ENCODE peak calls at places on chromosomes 6 and 20, in nine cellular contexts. One of them, this sample, is unnamed.

GRCh38 chr6:18545726-18546125 is 158.6 kb downstream of the RNF144B start:
- DNase-seq in activated T-cell treated with anti-CD3 and anti-CD28 coated beads, Interleukin-2, amount 50 U/mL, for 4 hours: no peak
- DNase-seq in heart left ventricle: no peak
- DNase-seq in NCI-H2171 treated with DMSO at 0.1 percent for 48 hours: no peak
- DNase-seq in NCI-H1436: no peak
- DNase-seq in HT1080: peak; percentile 15
- DNase-seq in A172: no peak
- DNase-seq in astrocyte of the hippocampus: no peak
- DNase-seq in left lung: no peak
- DNase-seq in this sample: no peak

GRCh38 chr20:1108437-1108920 is 9.9 kb upstream of the PSMF1 start:
- DNase-seq in NCI-H2171 treated with DMSO at 0.1 percent for 48 hours: peak; percentile 63
- DNase-seq in activated T-cell treated with anti-CD3 and anti-CD28 coated beads, Interleukin-2, amount 50 U/mL, for 4 hours: peak; percentile 46
- DNase-seq in HT1080: peak; percentile 42
- DNase-seq in A172: peak; percentile 41
- DNase-seq in NCI-H1436: peak; percentile 5
- DNase-seq in left lung: peak; percentile 43
- DNase-seq in heart left ventricle: peak; percentile 42
- DNase-seq in astrocyte of the hippocampus: peak; percentile 48
- DNase-seq in this sample: peak; percentile 55

GRCh38 chr20:12575352-12576095 is 433.2 kb upstream of the SPTLC3 start:
- DNase-seq in left lung: no peak
- DNase-seq in A172: no peak
- DNase-seq in HT1080: no peak
- DNase-seq in activated T-cell treated with anti-CD3 and anti-CD28 coated beads, Interleukin-2, amount 50 U/mL, for 4 hours: no peak
- DNase-seq in heart left ventricle: peak; percentile 79
- DNase-seq in NCI-H1436: no peak
- DNase-seq in NCI-H2171 treated with DMSO at 0.1 percent for 48 hours: peak; percentile 15
- DNase-seq in astrocyte of the hippocampus: peak; percentile 8
- DNase-seq in this sample: no peak

GRCh38 chr6:55319961-55320690 is 7.1 kb upstream of the GFRAL start:
- DNase-seq in NCI-H2171 treated with DMSO at 0.1 percent for 48 hours: no peak
- DNase-seq in heart left ventricle: no peak
- DNase-seq in HT1080: no peak
- DNase-seq in activated T-cell treated with anti-CD3 and anti-CD28 coated beads, Interleukin-2, amount 50 U/mL, for 4 hours: no peak
- DNase-seq in left lung: no peak
- DNase-seq in NCI-H1436: no peak
- DNase-seq in A172: no peak
- DNase-seq in astrocyte of the hippocampus: no peak
- DNase-seq in this sample: no peak

GRCh38 chr6:30748851-30749540 is 4.6 kb upstream of the IER3 start:
- DNase-seq in NCI-H2171 treated with DMSO at 0.1 percent for 48 hours: no peak
- DNase-seq in NCI-H1436: no peak
- DNase-seq in left lung: no peak
- DNase-seq in A172: no peak
- DNase-seq in heart left ventricle: no peak
- DNase-seq in astrocyte of the hippocampus: no peak
- DNase-seq in HT1080: peak; percentile 95
- DNase-seq in activated T-cell treated with anti-CD3 and anti-CD28 coated beads, Interleukin-2, amount 50 U/mL, for 4 hours: no peak
- DNase-seq in this sample: peak; percentile 94

GRCh38 chr20:48797850-48798747 is 29.7 kb downstream of the PREX1 start:
- DNase-seq in left lung: no peak
- DNase-seq in astrocyte of the hippocampus: no peak
- DNase-seq in HT1080: no peak
- DNase-seq in heart left ventricle: no peak
- DNase-seq in NCI-H2171 treated with DMSO at 0.1 percent for 48 hours: no peak
- DNase-seq in NCI-H1436: no peak
- DNase-seq in activated T-cell treated with anti-CD3 and anti-CD28 coated beads, Interleukin-2, amount 50 U/mL, for 4 hours: no peak
- DNase-seq in A172: no peak
- DNase-seq in this sample: no peak

GRCh38 chr20:20561841-20562240 is 150.6 kb downstream of the RALGAPA2 start:
- DNase-seq in HT1080: no peak
- DNase-seq in left lung: no peak
- DNase-seq in A172: no peak
- DNase-seq in NCI-H1436: no peak
- DNase-seq in astrocyte of the hippocampus: no peak
- DNase-seq in NCI-H2171 treated with DMSO at 0.1 percent for 48 hours: no peak
- DNase-seq in activated T-cell treated with anti-CD3 and anti-CD28 coated beads, Interleukin-2, amount 50 U/mL, for 4 hours: no peak
- DNase-seq in heart left ventricle: no peak
- DNase-seq in this sample: no peak

GRCh38 chr6:155013457-155013876 is 18.4 kb downstream of the TIAM2 start:
- DNase-seq in NCI-H1436: peak; percentile 2
- DNase-seq in astrocyte of the hippocampus: no peak
- DNase-seq in heart left ventricle: no peak
- DNase-seq in activated T-cell treated with anti-CD3 and anti-CD28 coated beads, Interleukin-2, amount 50 U/mL, for 4 hours: no peak
- DNase-seq in HT1080: no peak
- DNase-seq in left lung: no peak
- DNase-seq in A172: no peak
- DNase-seq in NCI-H2171 treated with DMSO at 0.1 percent for 48 hours: peak; percentile 97
- DNase-seq in this sample: no peak

GRCh38 chr6:20319520-20320357 is 81.9 kb upstream of the E2F3 start:
- DNase-seq in astrocyte of the hippocampus: no peak
- DNase-seq in heart left ventricle: peak; percentile 22
- DNase-seq in HT1080: peak; percentile 23
- DNase-seq in NCI-H2171 treated with DMSO at 0.1 percent for 48 hours: no peak
- DNase-seq in A172: no peak
- DNase-seq in left lung: peak; percentile 64
- DNase-seq in NCI-H1436: no peak
- DNase-seq in activated T-cell treated with anti-CD3 and anti-CD28 coated beads, Interleukin-2, amount 50 U/mL, for 4 hours: peak; percentile 52
- DNase-seq in this sample: no peak

GRCh38 chr6:125910518-125910917 is 46.1 kb upstream of the HINT3 start:
- DNase-seq in heart left ventricle: no peak
- DNase-seq in left lung: no peak
- DNase-seq in NCI-H1436: no peak
- DNase-seq in A172: no peak
- DNase-seq in astrocyte of the hippocampus: peak; percentile 55
- DNase-seq in activated T-cell treated with anti-CD3 and anti-CD28 coated beads, Interleukin-2, amount 50 U/mL, for 4 hours: no peak
- DNase-seq in NCI-H2171 treated with DMSO at 0.1 percent for 48 hours: no peak
- DNase-seq in HT1080: no peak
- DNase-seq in this sample: peak; percentile 36

GRCh38 chr6:156634048-156634447 is 143.1 kb upstream of the ARID1B start:
- DNase-seq in NCI-H2171 treated with DMSO at 0.1 percent for 48 hours: no peak
- DNase-seq in NCI-H1436: no peak
- DNase-seq in activated T-cell treated with anti-CD3 and anti-CD28 coated beads, Interleukin-2, amount 50 U/mL, for 4 hours: no peak
- DNase-seq in astrocyte of the hippocampus: no peak
- DNase-seq in left lung: no peak
- DNase-seq in heart left ventricle: no peak
- DNase-seq in HT1080: peak; percentile 13
- DNase-seq in A172: no peak
- DNase-seq in this sample: no peak

GRCh38 chr6:16337280-16337975 is 99.0 kb downstream of the GMPR start:
- DNase-seq in NCI-H1436: no peak
- DNase-seq in astrocyte of the hippocampus: peak; percentile 77
- DNase-seq in NCI-H2171 treated with DMSO at 0.1 percent for 48 hours: peak; percentile 65
- DNase-seq in heart left ventricle: peak; percentile 95
- DNase-seq in HT1080: no peak
- DNase-seq in left lung: peak; percentile 81
- DNase-seq in activated T-cell treated with anti-CD3 and anti-CD28 coated beads, Interleukin-2, amount 50 U/mL, for 4 hours: no peak
- DNase-seq in A172: peak; percentile 79
- DNase-seq in this sample: peak; percentile 82

GRCh38 chr6:52164319-52165094 is 21.7 kb upstream of the IL17A start:
- DNase-seq in astrocyte of the hippocampus: no peak
- DNase-seq in A172: no peak
- DNase-seq in left lung: no peak
- DNase-seq in NCI-H1436: no peak
- DNase-seq in NCI-H2171 treated with DMSO at 0.1 percent for 48 hours: no peak
- DNase-seq in activated T-cell treated with anti-CD3 and anti-CD28 coated beads, Interleukin-2, amount 50 U/mL, for 4 hours: no peak
- DNase-seq in heart left ventricle: no peak
- DNase-seq in HT1080: no peak
- DNase-seq in this sample: no peak

GRCh38 chr20:2093200-2093781 is 8.3 kb upstream of the STK35 start:
- DNase-seq in HT1080: no peak
- DNase-seq in A172: peak; percentile 26
- DNase-seq in NCI-H1436: peak; percentile 14
- DNase-seq in left lung: no peak
- DNase-seq in heart left ventricle: no peak
- DNase-seq in astrocyte of the hippocampus: no peak
- DNase-seq in NCI-H2171 treated with DMSO at 0.1 percent for 48 hours: peak; percentile 47
- DNase-seq in activated T-cell treated with anti-CD3 and anti-CD28 coated beads, Interleukin-2, amount 50 U/mL, for 4 hours: no peak
- DNase-seq in this sample: peak; percentile 23

GRCh38 chr6:63805345-63805744 is 169.7 kb downstream of the PHF3 start:
- DNase-seq in left lung: no peak
- DNase-seq in activated T-cell treated with anti-CD3 and anti-CD28 coated beads, Interleukin-2, amount 50 U/mL, for 4 hours: no peak
- DNase-seq in A172: no peak
- DNase-seq in astrocyte of the hippocampus: no peak
- DNase-seq in NCI-H2171 treated with DMSO at 0.1 percent for 48 hours: no peak
- DNase-seq in NCI-H1436: no peak
- DNase-seq in heart left ventricle: no peak
- DNase-seq in HT1080: peak; percentile 5
- DNase-seq in this sample: no peak

GRCh38 chr20:45843506-45843905 is 9.9 kb downstream of the SNX21 start:
- DNase-seq in HT1080: no peak
- DNase-seq in NCI-H2171 treated with DMSO at 0.1 percent for 48 hours: no peak
- DNase-seq in heart left ventricle: no peak
- DNase-seq in left lung: no peak
- DNase-seq in astrocyte of the hippocampus: no peak
- DNase-seq in NCI-H1436: no peak
- DNase-seq in activated T-cell treated with anti-CD3 and anti-CD28 coated beads, Interleukin-2, amount 50 U/mL, for 4 hours: no peak
- DNase-seq in A172: no peak
- DNase-seq in this sample: no peak

GRCh38 chr20:52779125-52779524 is 193.0 kb upstream of the TSHZ2 start:
- DNase-seq in NCI-H1436: no peak
- DNase-seq in A172: no peak
- DNase-seq in activated T-cell treated with anti-CD3 and anti-CD28 coated beads, Interleukin-2, amount 50 U/mL, for 4 hours: no peak
- DNase-seq in NCI-H2171 treated with DMSO at 0.1 percent for 48 hours: no peak
- DNase-seq in HT1080: no peak
- DNase-seq in left lung: no peak
- DNase-seq in heart left ventricle: no peak
- DNase-seq in astrocyte of the hippocampus: no peak
- DNase-seq in this sample: no peak